ENCODE peak calls at places on chromosome 21, in nine cellular contexts. P is GM03348; C is activated T-helper 1 cell treated with anti-CD3 and anti-CD28 coated beads, Interleukin-12 subunit alpha, Interleukin-12 subunit beta, Interleukin-2, Interleukin-4 antibody, amounts not matched to agents 30 ng/mL and 10 ng/mL and 1 ng/mL, durations not matched to agents 14 hours and 24 hours and 36 hours; U is lung; G is BE2C; V is caudate nucleus; I is GM04503; H is activated CD8-positive, alpha-beta memory T cell treated with anti-CD3 and anti-CD28 coated beads, Interleukin-2, amount 50 U/mL, for 4 hours; E is NCI-H1092. M is an unnamed sample.

GRCh38 chr21:45306453-45306831 is 18.7 kb upstream of the POFUT2 start:
- DNase-seq in P (no peak), C (no peak), U (no peak), G (peak; percentile 2), V (no peak), I (no peak), H (no peak), E (no peak), M (no peak)

GRCh38 chr21:26124421-26124833 is 46.1 kb downstream of the APP start:
- DNase-seq in P (peak; percentile 31), C (no peak), U (no peak), G (no peak), V (no peak), I (no peak), H (no peak), E (no peak), M (no peak)

GRCh38 chr21:37367758-37368535 is 1.4 kb downstream of the DYRK1A start:
- DNase-seq in P (peak; percentile 38), C (peak; percentile 31), U (no peak), G (peak; percentile 26), V (no peak), I (no peak), H (peak; percentile 29), E (no peak), M (no peak)

GRCh38 chr21:37139902-37140301 is 66.8 kb downstream of the TTC3 start:
- DNase-seq in P (peak; percentile 20), C (no peak), U (no peak), G (no peak), V (no peak), I (peak; percentile 49), H (no peak), E (no peak), M (no peak)

GRCh38 chr21:45333583-45334121 is 46.0 kb upstream of the POFUT2 start:
- DNase-seq in P (no peak), C (no peak), U (no peak), G (peak; percentile 5), V (no peak), I (no peak), H (peak; percentile 3), E (no peak), M (no peak)

GRCh38 chr21:42002421-42002958 is 7.7 kb downstream of the ZBTB21 start:
- DNase-seq in P (peak; percentile 77), C (peak; percentile 78), U (no peak), G (no peak), V (no peak), I (peak; percentile 76), H (peak; percentile 51), E (no peak), M (peak; percentile 89)

GRCh38 chr21:36437745-36438128 is 42.2 kb downstream of the CLDN14 start:
- DNase-seq in P (peak; percentile 78), C (no peak), U (no peak), G (no peak), V (no peak), I (peak; percentile 45), H (no peak), E (no peak), M (peak; percentile 74)

GRCh38 chr21:14889080-14889805 is 175.6 kb downstream of the NRIP1 start:
- DNase-seq in P (no peak), C (no peak), U (no peak), G (no peak), V (no peak), I (no peak), H (no peak), E (no peak), M (no peak)

GRCh38 chr21:31618696-31619430 is 40.6 kb upstream of the SOD1 start:
- DNase-seq in P (no peak), C (no peak), U (no peak), G (no peak), V (no peak), I (no peak), H (no peak), E (no peak), M (no peak)

GRCh38 chr21:27954806-27955205 is 987.9 kb upstream of the ADAMTS5 start:
- DNase-seq in P (no peak), C (no peak), U (no peak), G (no peak), V (no peak), I (no peak), H (no peak), E (no peak), M (peak; percentile 79)

GRCh38 chr21:14119038-14119437 is 91.7 kb downstream of the LIPI start:
- DNase-seq in P (no peak), C (no peak), U (no peak), G (no peak), V (no peak), I (no peak), H (no peak), E (no peak), M (no peak)

GRCh38 chr21:41630249-41630648 is 122.3 kb upstream of the TMPRSS2 start:
- DNase-seq in P (peak; percentile 91), C (no peak), U (no peak), G (no peak), V (no peak), I (peak; percentile 99), H (no peak), E (no peak), M (peak; percentile 100)

GRCh38 chr21:46120301-46121285 is 22.7 kb downstream of the COL6A2 start:
- DNase-seq in P (no peak), C (no peak), U (no peak), G (peak; percentile 11), V (no peak), I (no peak), H (peak; percentile 14), E (no peak), M (no peak)

M was measured in AG09309.